ENCODE peak calls at places on chromosomes 16 and 17, in nine cellular contexts. One of them, this sample, is unnamed.

GRCh38 chr17:68710976-68711375 is 109.8 kb upstream of the FAM20A start:
- DNase-seq in HFFc6: no peak
- DNase-seq in CD4-positive, alpha-beta T cell: no peak
- DNase-seq in lower leg skin: no peak
- DNase-seq in mesothelial cell of epicardium: no peak
- DNase-seq in neural crest cell: no peak
- DNase-seq in heart right ventricle: no peak
- DNase-seq in NB4: no peak
- DNase-seq in HFF-Myc: no peak
- DNase-seq in this sample: no peak

GRCh38 chr17:17993366-17993765 is 20.7 kb downstream of the DRC3 start:
- DNase-seq in CD4-positive, alpha-beta T cell: no peak
- DNase-seq in mesothelial cell of epicardium: no peak
- DNase-seq in lower leg skin: no peak
- DNase-seq in neural crest cell: no peak
- DNase-seq in HFF-Myc: no peak
- DNase-seq in HFFc6: peak
- DNase-seq in heart right ventricle: no peak
- DNase-seq in NB4: no peak
- DNase-seq in this sample: no peak

GRCh38 chr17:39150795-39151679 is at the start of gene PLXDC1:
- DNase-seq in lower leg skin: peak
- DNase-seq in HFFc6: no peak
- DNase-seq in HFF-Myc: no peak
- DNase-seq in heart right ventricle: peak
- DNase-seq in CD4-positive, alpha-beta T cell: no peak
- DNase-seq in mesothelial cell of epicardium: no peak
- DNase-seq in neural crest cell: no peak
- DNase-seq in NB4: no peak
- DNase-seq in this sample: peak

GRCh38 chr17:58753026-58753425 is 2.6 kb upstream of the PPM1E start:
- DNase-seq in heart right ventricle: no peak
- DNase-seq in HFFc6: no peak
- DNase-seq in HFF-Myc: no peak
- DNase-seq in NB4: no peak
- DNase-seq in mesothelial cell of epicardium: no peak
- DNase-seq in neural crest cell: no peak
- DNase-seq in lower leg skin: no peak
- DNase-seq in CD4-positive, alpha-beta T cell: no peak
- DNase-seq in this sample: no peak

GRCh38 chr17:42544874-42545283 is 7.8 kb upstream of the HSD17B1 start:
- DNase-seq in lower leg skin: no peak
- DNase-seq in NB4: no peak
- DNase-seq in mesothelial cell of epicardium: no peak
- DNase-seq in CD4-positive, alpha-beta T cell: no peak
- DNase-seq in neural crest cell: no peak
- DNase-seq in HFFc6: no peak
- DNase-seq in heart right ventricle: no peak
- DNase-seq in HFF-Myc: no peak
- DNase-seq in this sample: no peak

GRCh38 chr17:72644481-72644880 is 448.0 kb downstream of the SLC39A11 start:
- DNase-seq in heart right ventricle: no peak
- DNase-seq in neural crest cell: no peak
- DNase-seq in HFFc6: no peak
- DNase-seq in CD4-positive, alpha-beta T cell: no peak
- DNase-seq in lower leg skin: no peak
- DNase-seq in mesothelial cell of epicardium: no peak
- DNase-seq in NB4: no peak
- DNase-seq in HFF-Myc: no peak
- DNase-seq in this sample: no peak

GRCh38 chr17:51107666-51108227 is 12.9 kb downstream of the SPAG9 start:
- DNase-seq in neural crest cell: no peak
- DNase-seq in HFFc6: no peak
- DNase-seq in HFF-Myc: no peak
- DNase-seq in lower leg skin: peak
- DNase-seq in CD4-positive, alpha-beta T cell: no peak
- DNase-seq in NB4: peak
- DNase-seq in mesothelial cell of epicardium: no peak
- DNase-seq in heart right ventricle: no peak
- DNase-seq in this sample: no peak

GRCh38 chr17:67200727-67201301 is 44.2 kb downstream of the HELZ start:
- DNase-seq in neural crest cell: no peak
- DNase-seq in mesothelial cell of epicardium: no peak
- DNase-seq in CD4-positive, alpha-beta T cell: no peak
- DNase-seq in HFF-Myc: no peak
- DNase-seq in lower leg skin: no peak
- DNase-seq in HFFc6: no peak
- DNase-seq in NB4: peak
- DNase-seq in heart right ventricle: no peak
- DNase-seq in this sample: no peak

GRCh38 chr16:8253718-8254117 is 336.6 kb downstream of the TMEM114 start:
- DNase-seq in NB4: no peak
- DNase-seq in HFF-Myc: no peak
- DNase-seq in HFFc6: no peak
- DNase-seq in heart right ventricle: no peak
- DNase-seq in neural crest cell: no peak
- DNase-seq in lower leg skin: no peak
- DNase-seq in mesothelial cell of epicardium: no peak
- DNase-seq in CD4-positive, alpha-beta T cell: no peak
- DNase-seq in this sample: no peak

GRCh38 chr17:55444471-55445441 is 23.1 kb upstream of the MMD start:
- DNase-seq in heart right ventricle: no peak
- DNase-seq in lower leg skin: no peak
- DNase-seq in HFF-Myc: peak
- DNase-seq in NB4: peak
- DNase-seq in CD4-positive, alpha-beta T cell: no peak
- DNase-seq in neural crest cell: no peak
- DNase-seq in mesothelial cell of epicardium: no peak
- DNase-seq in HFFc6: no peak
- DNase-seq in this sample: no peak

GRCh38 chr16:3264137-3265036 is 8.0 kb upstream of the MEFV start:
- DNase-seq in neural crest cell: peak
- DNase-seq in mesothelial cell of epicardium: peak
- DNase-seq in lower leg skin: peak
- DNase-seq in heart right ventricle: peak
- DNase-seq in HFF-Myc: peak
- DNase-seq in CD4-positive, alpha-beta T cell: peak
- DNase-seq in NB4: peak
- DNase-seq in HFFc6: peak
- DNase-seq in this sample: peak
- TF ChIP-seq CTCF in neural crest cell: peak
- TF ChIP-seq CTCF in mesothelial cell of epicardium: no peak
- TF ChIP-seq CTCF in lower leg skin: no peak
- TF ChIP-seq CTCF in heart right ventricle: peak
- TF ChIP-seq CTCF in HFF-Myc: peak
- TF ChIP-seq CTCF in CD4-positive, alpha-beta T cell: no peak
- TF ChIP-seq CTCF in NB4: no peak
- TF ChIP-seq CTCF in HFFc6: peak
- TF ChIP-seq CTCF in this sample: peak

GRCh38 chr16:25109643-25110042 is 1.9 kb upstream of the LCMT1 start:
- DNase-seq in mesothelial cell of epicardium: no peak
- DNase-seq in lower leg skin: no peak
- DNase-seq in NB4: no peak
- DNase-seq in HFFc6: peak
- DNase-seq in HFF-Myc: peak
- DNase-seq in neural crest cell: no peak
- DNase-seq in heart right ventricle: no peak
- DNase-seq in CD4-positive, alpha-beta T cell: no peak
- DNase-seq in this sample: no peak

GRCh38 chr16:25107466-25107792 is 4.1 kb upstream of the LCMT1 start:
- DNase-seq in NB4: no peak
- DNase-seq in CD4-positive, alpha-beta T cell: no peak
- DNase-seq in lower leg skin: no peak
- DNase-seq in HFF-Myc: no peak
- DNase-seq in heart right ventricle: no peak
- DNase-seq in mesothelial cell of epicardium: no peak
- DNase-seq in HFFc6: no peak
- DNase-seq in neural crest cell: no peak
- DNase-seq in this sample: no peak

GRCh38 chr16:25110392-25110947 is 1.1 kb upstream of the LCMT1 start:
- DNase-seq in CD4-positive, alpha-beta T cell: no peak
- DNase-seq in NB4: peak
- DNase-seq in HFF-Myc: no peak
- DNase-seq in mesothelial cell of epicardium: no peak
- DNase-seq in lower leg skin: no peak
- DNase-seq in heart right ventricle: no peak
- DNase-seq in neural crest cell: no peak
- DNase-seq in HFFc6: no peak
- DNase-seq in this sample: no peak

GRCh38 chr16:25108054-25108453 is 3.5 kb upstream of the LCMT1 start:
- DNase-seq in mesothelial cell of epicardium: no peak
- DNase-seq in lower leg skin: no peak
- DNase-seq in HFF-Myc: no peak
- DNase-seq in neural crest cell: no peak
- DNase-seq in HFFc6: no peak
- DNase-seq in NB4: peak
- DNase-seq in heart right ventricle: no peak
- DNase-seq in CD4-positive, alpha-beta T cell: peak
- DNase-seq in this sample: peak

DNA sequence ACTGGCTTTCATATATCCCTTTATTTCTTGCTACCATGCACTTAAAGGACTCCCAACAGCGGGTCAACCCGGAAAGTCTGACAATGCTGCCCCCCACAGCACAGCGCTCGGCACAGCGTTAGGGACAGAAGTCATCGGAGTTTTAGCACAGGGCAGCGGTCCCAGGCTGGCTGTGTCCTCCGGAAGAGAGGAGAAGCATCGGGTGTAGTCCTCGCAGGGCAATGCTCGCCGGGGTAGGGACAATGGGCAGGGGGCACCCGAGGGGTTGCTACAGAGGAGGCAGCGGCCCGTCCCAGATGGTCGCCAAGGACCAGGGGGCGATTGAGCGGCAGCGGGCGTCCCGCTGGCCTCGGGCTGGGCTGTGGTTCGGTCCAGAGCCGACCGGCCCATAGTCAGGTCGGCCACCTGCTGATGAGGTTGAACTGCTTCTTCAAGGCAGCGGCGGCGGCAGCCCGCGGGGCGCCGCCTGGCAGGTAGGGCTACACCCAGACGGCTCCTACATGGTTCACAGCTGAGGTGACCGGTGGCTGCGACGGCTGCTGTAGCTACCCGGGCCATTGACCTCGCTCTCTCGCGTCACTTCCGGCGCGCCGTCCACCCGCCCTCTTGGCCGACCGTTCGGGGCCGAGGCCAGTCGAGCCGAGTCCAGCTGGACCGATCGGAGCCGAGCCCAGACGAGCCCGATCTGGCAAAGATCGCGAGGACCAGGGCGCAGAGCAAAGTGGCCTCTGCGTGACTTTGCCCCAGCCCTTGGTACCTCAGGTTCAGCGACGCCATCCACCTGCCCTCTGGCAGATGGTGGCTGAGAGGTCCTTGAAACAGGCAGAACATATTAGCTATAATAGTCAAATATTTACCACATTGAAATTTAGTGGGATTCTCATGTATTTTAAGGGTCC is 4.7 kb upstream of the LCMT1 start:
- DNase-seq in HFF-Myc: peak
- DNase-seq in lower leg skin: peak
- DNase-seq in neural crest cell: peak
- DNase-seq in NB4: peak
- DNase-seq in CD4-positive, alpha-beta T cell: peak
- DNase-seq in heart right ventricle: peak
- DNase-seq in HFFc6: peak
- DNase-seq in mesothelial cell of epicardium: no peak
- DNase-seq in this sample: peak
- TF ChIP-seq CTCF in HFF-Myc: no peak
- TF ChIP-seq CTCF in lower leg skin: no peak
- TF ChIP-seq CTCF in neural crest cell: peak
- TF ChIP-seq CTCF in NB4: peak
- TF ChIP-seq CTCF in CD4-positive, alpha-beta T cell: peak
- TF ChIP-seq CTCF in heart right ventricle: peak
- TF ChIP-seq CTCF in HFFc6: peak
- TF ChIP-seq CTCF in mesothelial cell of epicardium: no peak
- TF ChIP-seq CTCF in this sample: peak

GRCh38 chr17:36151891-36152638 is 24.4 kb downstream of the TBC1D3B start:
- DNase-seq in NB4: no peak
- DNase-seq in heart right ventricle: no peak
- DNase-seq in mesothelial cell of epicardium: no peak
- DNase-seq in lower leg skin: peak
- DNase-seq in neural crest cell: no peak
- DNase-seq in HFF-Myc: no peak
- DNase-seq in HFFc6: no peak
- DNase-seq in CD4-positive, alpha-beta T cell: no peak
- DNase-seq in this sample: no peak

GRCh38 chr17:36147601-36148000 is 28.8 kb downstream of the TBC1D3B start:
- DNase-seq in CD4-positive, alpha-beta T cell: no peak
- DNase-seq in heart right ventricle: no peak
- DNase-seq in lower leg skin: peak
- DNase-seq in NB4: no peak
- DNase-seq in mesothelial cell of epicardium: no peak
- DNase-seq in HFFc6: no peak
- DNase-seq in neural crest cell: no peak
- DNase-seq in HFF-Myc: no peak
- DNase-seq in this sample: no peak

GRCh38 chr17:36152639-36153120 is 23.8 kb downstream of the TBC1D3B start:
- DNase-seq in lower leg skin: peak
- DNase-seq in CD4-positive, alpha-beta T cell: no peak
- DNase-seq in HFFc6: no peak
- DNase-seq in NB4: peak
- DNase-seq in neural crest cell: no peak
- DNase-seq in mesothelial cell of epicardium: no peak
- DNase-seq in HFF-Myc: no peak
- DNase-seq in heart right ventricle: no peak
- DNase-seq in this sample: no peak

GRCh38 chr17:36148559-36149295 is 27.7 kb downstream of the TBC1D3B start:
- DNase-seq in mesothelial cell of epicardium: no peak
- DNase-seq in CD4-positive, alpha-beta T cell: peak
- DNase-seq in heart right ventricle: peak
- DNase-seq in HFFc6: peak
- DNase-seq in HFF-Myc: peak
- DNase-seq in neural crest cell: peak
- DNase-seq in lower leg skin: peak
- DNase-seq in NB4: peak
- DNase-seq in this sample: peak

GRCh38 chr17:36149296-36149820 is 27.1 kb downstream of the TBC1D3B start:
- DNase-seq in CD4-positive, alpha-beta T cell: no peak
- DNase-seq in neural crest cell: no peak
- DNase-seq in HFF-Myc: no peak
- DNase-seq in heart right ventricle: peak
- DNase-seq in NB4: peak
- DNase-seq in lower leg skin: peak
- DNase-seq in mesothelial cell of epicardium: no peak
- DNase-seq in HFFc6: peak
- DNase-seq in this sample: no peak
- TF ChIP-seq CTCF in CD4-positive, alpha-beta T cell: peak
- TF ChIP-seq CTCF in neural crest cell: peak
- TF ChIP-seq CTCF in HFF-Myc: no peak
- TF ChIP-seq CTCF in heart right ventricle: no peak
- TF ChIP-seq CTCF in NB4: no peak
- TF ChIP-seq CTCF in lower leg skin: no peak
- TF ChIP-seq CTCF in mesothelial cell of epicardium: no peak
- TF ChIP-seq CTCF in HFFc6: peak
- TF ChIP-seq CTCF in this sample: peak

DNA sequence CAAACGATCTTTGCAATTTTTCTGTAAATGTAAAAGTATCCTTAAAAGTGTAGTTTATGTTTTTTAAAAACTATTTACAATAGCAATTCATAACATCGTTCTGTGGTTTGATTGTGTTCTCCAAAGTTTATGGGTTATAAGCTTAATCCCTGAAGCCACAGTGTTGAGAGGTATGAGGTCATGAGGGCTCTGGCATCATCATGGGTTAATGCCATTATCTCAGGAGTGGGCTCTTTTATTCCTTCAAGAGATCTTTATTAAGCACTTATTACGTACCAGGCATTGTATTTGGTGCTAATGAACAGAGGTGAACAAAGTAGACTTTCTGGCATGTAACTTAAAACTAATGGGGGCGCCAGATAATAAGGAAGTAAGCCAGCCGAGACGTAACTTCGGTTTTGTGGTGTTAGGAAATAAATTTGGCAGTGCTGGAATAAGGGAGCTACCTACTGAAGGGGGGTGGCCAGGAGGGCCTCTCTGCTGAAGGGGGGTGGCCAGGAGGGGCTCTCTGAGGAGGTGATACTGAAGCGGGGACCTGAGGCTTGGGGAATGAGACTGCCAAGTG is 158.1 kb downstream of the VPS53 start:
- DNase-seq in NB4: no peak
- DNase-seq in HFF-Myc: no peak
- DNase-seq in lower leg skin: no peak
- DNase-seq in neural crest cell: no peak
- DNase-seq in HFFc6: no peak
- DNase-seq in mesothelial cell of epicardium: no peak
- DNase-seq in CD4-positive, alpha-beta T cell: no peak
- DNase-seq in heart right ventricle: no peak
- DNase-seq in this sample: no peak
- TF ChIP-seq CTCF in NB4: no peak
- TF ChIP-seq CTCF in HFF-Myc: no peak
- TF ChIP-seq CTCF in lower leg skin: no peak
- TF ChIP-seq CTCF in neural crest cell: no peak
- TF ChIP-seq CTCF in HFFc6: no peak
- TF ChIP-seq CTCF in mesothelial cell of epicardium: no peak
- TF ChIP-seq CTCF in CD4-positive, alpha-beta T cell: no peak
- TF ChIP-seq CTCF in heart right ventricle: peak
- TF ChIP-seq CTCF in this sample: no peak

This sample was measured in GM13977.